ENCODE peak calls at places on chromosomes 16 and 17, in ten cellular contexts. One of them, this sample, is unnamed.

GRCh38 chr17:42680331-42680808 is 1.3 kb downstream of the CCR10 start:
- DNase-seq in right lobe of liver: no peak
- DNase-seq in skeletal muscle cell: no peak
- DNase-seq in stomach: no peak
- DNase-seq in colonic mucosa: no peak
- DNase-seq in AG09309: no peak
- DNase-seq in retinal pigment epithelial cell: no peak
- DNase-seq in GM12865: peak
- DNase-seq in small intestine: no peak
- DNase-seq in AG04449: no peak
- DNase-seq in this sample: no peak

GRCh38 chr16:1465567-1465915 is 9.3 kb downstream of the CLCN7 start:
- DNase-seq in small intestine: no peak
- DNase-seq in AG09309: no peak
- DNase-seq in retinal pigment epithelial cell: no peak
- DNase-seq in AG04449: no peak
- DNase-seq in right lobe of liver: no peak
- DNase-seq in GM12865: no peak
- DNase-seq in stomach: no peak
- DNase-seq in skeletal muscle cell: no peak
- DNase-seq in colonic mucosa: no peak
- DNase-seq in this sample: no peak

GRCh38 chr17:888998-889401 is 90.6 kb downstream of the NXN start:
- DNase-seq in skeletal muscle cell: no peak
- DNase-seq in GM12865: peak
- DNase-seq in small intestine: no peak
- DNase-seq in retinal pigment epithelial cell: no peak
- DNase-seq in colonic mucosa: no peak
- DNase-seq in AG09309: no peak
- DNase-seq in AG04449: no peak
- DNase-seq in right lobe of liver: no peak
- DNase-seq in stomach: no peak
- DNase-seq in this sample: no peak

GRCh38 chr17:31072186-31072585 is 22.6 kb upstream of the NF1 start:
- DNase-seq in colonic mucosa: no peak
- DNase-seq in stomach: no peak
- DNase-seq in skeletal muscle cell: no peak
- DNase-seq in AG04449: peak
- DNase-seq in right lobe of liver: no peak
- DNase-seq in retinal pigment epithelial cell: no peak
- DNase-seq in AG09309: peak
- DNase-seq in small intestine: no peak
- DNase-seq in GM12865: no peak
- DNase-seq in this sample: no peak

GRCh38 chr17:64547354-64547753 is 40.6 kb downstream of the CEP95 start:
- DNase-seq in GM12865: no peak
- DNase-seq in right lobe of liver: no peak
- DNase-seq in small intestine: no peak
- DNase-seq in skeletal muscle cell: no peak
- DNase-seq in stomach: no peak
- DNase-seq in retinal pigment epithelial cell: no peak
- DNase-seq in colonic mucosa: no peak
- DNase-seq in AG04449: no peak
- DNase-seq in AG09309: no peak
- DNase-seq in this sample: no peak

GRCh38 chr16:65758620-65759019 is 607.9 kb upstream of the CDH5 start:
- DNase-seq in GM12865: no peak
- DNase-seq in retinal pigment epithelial cell: no peak
- DNase-seq in AG04449: no peak
- DNase-seq in colonic mucosa: no peak
- DNase-seq in right lobe of liver: no peak
- DNase-seq in AG09309: no peak
- DNase-seq in stomach: no peak
- DNase-seq in skeletal muscle cell: no peak
- DNase-seq in small intestine: no peak
- DNase-seq in this sample: no peak

GRCh38 chr17:78769200-78769773 is 12.8 kb downstream of the CYTH1 start:
- DNase-seq in AG04449: no peak
- DNase-seq in stomach: no peak
- DNase-seq in GM12865: peak
- DNase-seq in AG09309: no peak
- DNase-seq in retinal pigment epithelial cell: no peak
- DNase-seq in colonic mucosa: no peak
- DNase-seq in skeletal muscle cell: no peak
- DNase-seq in right lobe of liver: peak
- DNase-seq in small intestine: no peak
- DNase-seq in this sample: no peak

GRCh38 chr17:2954898-2955445 is 108.4 kb downstream of the OR1D5 start:
- DNase-seq in colonic mucosa: no peak
- DNase-seq in retinal pigment epithelial cell: peak
- DNase-seq in right lobe of liver: no peak
- DNase-seq in GM12865: peak
- DNase-seq in stomach: peak
- DNase-seq in skeletal muscle cell: peak
- DNase-seq in small intestine: no peak
- DNase-seq in AG09309: peak
- DNase-seq in AG04449: peak
- DNase-seq in this sample: no peak

GRCh38 chr16:81405702-81406113 is 38.9 kb upstream of the CMIP start:
- DNase-seq in skeletal muscle cell: peak
- DNase-seq in retinal pigment epithelial cell: peak
- DNase-seq in GM12865: no peak
- DNase-seq in AG04449: peak
- DNase-seq in stomach: peak
- DNase-seq in colonic mucosa: no peak
- DNase-seq in right lobe of liver: no peak
- DNase-seq in AG09309: peak
- DNase-seq in small intestine: peak
- DNase-seq in this sample: no peak

GRCh38 chr16:89216315-89217137 is 977 bp upstream of the ZNF778 start:
- DNase-seq in GM12865: peak
- DNase-seq in AG04449: peak
- DNase-seq in skeletal muscle cell: no peak
- DNase-seq in right lobe of liver: peak
- DNase-seq in retinal pigment epithelial cell: peak
- DNase-seq in stomach: peak
- DNase-seq in small intestine: peak
- DNase-seq in colonic mucosa: peak
- DNase-seq in AG09309: peak
- DNase-seq in this sample: peak

GRCh38 chr17:56754523-56755208 is 79.1 kb downstream of the C17orf67 start:
- DNase-seq in right lobe of liver: no peak
- DNase-seq in colonic mucosa: no peak
- DNase-seq in AG04449: no peak
- DNase-seq in small intestine: no peak
- DNase-seq in skeletal muscle cell: no peak
- DNase-seq in retinal pigment epithelial cell: peak
- DNase-seq in stomach: no peak
- DNase-seq in GM12865: peak
- DNase-seq in AG09309: no peak
- DNase-seq in this sample: no peak

GRCh38 chr17:74176546-74177001 is 26.9 kb upstream of the RPL38 start:
- DNase-seq in retinal pigment epithelial cell: no peak
- DNase-seq in AG09309: peak
- DNase-seq in AG04449: no peak
- DNase-seq in right lobe of liver: no peak
- DNase-seq in GM12865: peak
- DNase-seq in stomach: peak
- DNase-seq in small intestine: peak
- DNase-seq in skeletal muscle cell: no peak
- DNase-seq in colonic mucosa: peak
- DNase-seq in this sample: peak

GRCh38 chr16:27199235-27199586 is 4.1 kb upstream of the KDM8 start:
- DNase-seq in retinal pigment epithelial cell: no peak
- DNase-seq in GM12865: peak
- DNase-seq in AG09309: no peak
- DNase-seq in skeletal muscle cell: no peak
- DNase-seq in AG04449: no peak
- DNase-seq in colonic mucosa: no peak
- DNase-seq in stomach: no peak
- DNase-seq in right lobe of liver: no peak
- DNase-seq in small intestine: no peak
- DNase-seq in this sample: no peak

GRCh38 chr17:30218689-30219266 is 16.7 kb downstream of the SLC6A4 start:
- DNase-seq in AG04449: no peak
- DNase-seq in AG09309: no peak
- DNase-seq in small intestine: no peak
- DNase-seq in right lobe of liver: no peak
- DNase-seq in skeletal muscle cell: no peak
- DNase-seq in colonic mucosa: no peak
- DNase-seq in retinal pigment epithelial cell: no peak
- DNase-seq in stomach: no peak
- DNase-seq in GM12865: peak
- DNase-seq in this sample: no peak

GRCh38 chr17:31584436-31585279 is 193.2 kb downstream of the RAB11FIP4 start:
- DNase-seq in AG04449: no peak
- DNase-seq in GM12865: no peak
- DNase-seq in skeletal muscle cell: no peak
- DNase-seq in AG09309: no peak
- DNase-seq in retinal pigment epithelial cell: no peak
- DNase-seq in colonic mucosa: no peak
- DNase-seq in stomach: no peak
- DNase-seq in small intestine: no peak
- DNase-seq in right lobe of liver: no peak
- DNase-seq in this sample: no peak

GRCh38 chr16:22297871-22298733 is 893 bp downstream of the POLR3E start:
- DNase-seq in AG04449: peak
- DNase-seq in GM12865: peak
- DNase-seq in skeletal muscle cell: peak
- DNase-seq in right lobe of liver: peak
- DNase-seq in retinal pigment epithelial cell: peak
- DNase-seq in colonic mucosa: peak
- DNase-seq in stomach: peak
- DNase-seq in small intestine: peak
- DNase-seq in AG09309: peak
- DNase-seq in this sample: peak

GRCh38 chr17:34741967-34742366 is 162.6 kb downstream of the TMEM132E start:
- DNase-seq in AG04449: no peak
- DNase-seq in GM12865: no peak
- DNase-seq in right lobe of liver: no peak
- DNase-seq in skeletal muscle cell: no peak
- DNase-seq in AG09309: no peak
- DNase-seq in retinal pigment epithelial cell: no peak
- DNase-seq in stomach: no peak
- DNase-seq in colonic mucosa: no peak
- DNase-seq in small intestine: no peak
- DNase-seq in this sample: no peak

GRCh38 chr17:6830383-6830986 is 1.0 kb downstream of the TEKT1 start:
- DNase-seq in retinal pigment epithelial cell: no peak
- DNase-seq in AG04449: no peak
- DNase-seq in GM12865: no peak
- DNase-seq in stomach: no peak
- DNase-seq in skeletal muscle cell: no peak
- DNase-seq in right lobe of liver: no peak
- DNase-seq in AG09309: no peak
- DNase-seq in small intestine: no peak
- DNase-seq in colonic mucosa: no peak
- DNase-seq in this sample: no peak

GRCh38 chr16:873889-874288 is 73.4 kb upstream of the GNG13 start:
- DNase-seq in right lobe of liver: no peak
- DNase-seq in GM12865: no peak
- DNase-seq in stomach: no peak
- DNase-seq in retinal pigment epithelial cell: no peak
- DNase-seq in colonic mucosa: no peak
- DNase-seq in AG04449: no peak
- DNase-seq in AG09309: no peak
- DNase-seq in skeletal muscle cell: no peak
- DNase-seq in small intestine: no peak
- DNase-seq in this sample: peak

DNA sequence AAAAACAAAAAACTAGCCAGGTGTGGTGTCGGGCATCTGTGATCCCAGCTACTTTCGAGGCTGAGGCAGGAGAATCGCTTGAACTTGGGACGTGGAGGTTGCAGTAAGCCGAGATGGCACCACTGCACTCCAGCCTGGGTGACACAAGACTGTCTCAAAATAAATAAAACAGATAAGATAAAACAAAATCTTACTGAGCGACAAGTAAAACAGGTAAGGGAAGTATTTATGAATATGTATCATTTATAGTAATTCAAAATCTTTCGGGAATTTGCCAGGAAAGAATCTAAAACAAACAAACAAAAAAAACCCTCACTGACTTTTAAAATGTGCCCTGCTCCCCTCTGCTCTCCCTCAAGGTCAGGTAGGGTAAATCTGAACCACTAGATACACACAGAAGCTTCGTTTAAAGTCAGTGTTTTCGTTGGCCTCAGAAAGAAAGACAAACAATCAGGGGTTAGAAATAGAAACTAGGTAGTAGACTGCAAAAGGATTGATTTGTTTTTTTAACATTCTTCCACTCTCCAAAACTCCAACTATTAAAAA is 2.1 kb downstream of the PRPSAP1 start:
- DNase-seq in colonic mucosa: no peak
- DNase-seq in stomach: no peak
- DNase-seq in skeletal muscle cell: no peak
- DNase-seq in retinal pigment epithelial cell: no peak
- DNase-seq in GM12865: no peak
- DNase-seq in small intestine: no peak
- DNase-seq in AG09309: no peak
- DNase-seq in right lobe of liver: no peak
- DNase-seq in AG04449: no peak
- DNase-seq in this sample: no peak
- H3K4me3 ChIP-seq in colonic mucosa: no peak
- H3K4me3 ChIP-seq in stomach: no peak
- H3K4me3 ChIP-seq in skeletal muscle cell: no peak
- H3K4me3 ChIP-seq in retinal pigment epithelial cell: no peak
- H3K4me3 ChIP-seq in GM12865: no peak
- H3K4me3 ChIP-seq in small intestine: no peak
- H3K4me3 ChIP-seq in AG09309: no peak
- H3K4me3 ChIP-seq in right lobe of liver: peak
- H3K4me3 ChIP-seq in AG04449: peak
- H3K4me3 ChIP-seq in this sample: no peak

GRCh38 chr16:69107311-69107962 is 2.0 kb downstream of the HAS3 start:
- DNase-seq in right lobe of liver: no peak
- DNase-seq in AG04449: no peak
- DNase-seq in small intestine: peak
- DNase-seq in skeletal muscle cell: no peak
- DNase-seq in stomach: peak
- DNase-seq in retinal pigment epithelial cell: no peak
- DNase-seq in colonic mucosa: peak
- DNase-seq in AG09309: no peak
- DNase-seq in GM12865: no peak
- DNase-seq in this sample: peak
- H3K4me3 ChIP-seq in right lobe of liver: peak
- H3K4me3 ChIP-seq in AG04449: peak
- H3K4me3 ChIP-seq in small intestine: no peak
- H3K4me3 ChIP-seq in skeletal muscle cell: peak
- H3K4me3 ChIP-seq in stomach: peak
- H3K4me3 ChIP-seq in retinal pigment epithelial cell: peak
- H3K4me3 ChIP-seq in colonic mucosa: peak
- H3K4me3 ChIP-seq in AG09309: peak
- H3K4me3 ChIP-seq in GM12865: no peak
- H3K4me3 ChIP-seq in this sample: no peak

GRCh38 chr17:27559506-27559931 is 71.5 kb upstream of the LGALS9 start:
- DNase-seq in right lobe of liver: no peak
- DNase-seq in GM12865: no peak
- DNase-seq in skeletal muscle cell: peak
- DNase-seq in AG09309: no peak
- DNase-seq in colonic mucosa: peak
- DNase-seq in retinal pigment epithelial cell: no peak
- DNase-seq in small intestine: no peak
- DNase-seq in stomach: no peak
- DNase-seq in AG04449: no peak
- DNase-seq in this sample: no peak
- H3K4me3 ChIP-seq in right lobe of liver: no peak
- H3K4me3 ChIP-seq in GM12865: no peak
- H3K4me3 ChIP-seq in skeletal muscle cell: peak
- H3K4me3 ChIP-seq in AG09309: no peak
- H3K4me3 ChIP-seq in colonic mucosa: no peak
- H3K4me3 ChIP-seq in retinal pigment epithelial cell: peak
- H3K4me3 ChIP-seq in small intestine: no peak
- H3K4me3 ChIP-seq in stomach: peak
- H3K4me3 ChIP-seq in AG04449: peak
- H3K4me3 ChIP-seq in this sample: no peak

GRCh38 chr16:10867199-10867598 is 9.8 kb upstream of the CIITA start:
- DNase-seq in right lobe of liver: no peak
- DNase-seq in AG09309: no peak
- DNase-seq in small intestine: no peak
- DNase-seq in stomach: no peak
- DNase-seq in retinal pigment epithelial cell: no peak
- DNase-seq in GM12865: peak
- DNase-seq in colonic mucosa: no peak
- DNase-seq in AG04449: no peak
- DNase-seq in skeletal muscle cell: no peak
- DNase-seq in this sample: no peak
- H3K4me3 ChIP-seq in right lobe of liver: no peak
- H3K4me3 ChIP-seq in AG09309: no peak
- H3K4me3 ChIP-seq in small intestine: no peak
- H3K4me3 ChIP-seq in stomach: no peak
- H3K4me3 ChIP-seq in retinal pigment epithelial cell: no peak
- H3K4me3 ChIP-seq in GM12865: no peak
- H3K4me3 ChIP-seq in colonic mucosa: no peak
- H3K4me3 ChIP-seq in AG04449: no peak
- H3K4me3 ChIP-seq in skeletal muscle cell: no peak
- H3K4me3 ChIP-seq in this sample: no peak

This sample was measured in mucosa of descending colon.